ENCODE peak calls at places on chromosomes 2 and 18, in six cellular contexts. One of them, this sample, is unnamed. For H3K36me3, the result is how much of the 10 kb centered on the place peaks cover.

GRCh38 chr2:238498188-238498587 is 71.5 kb downstream of the ASB1 start:
- DNase-seq in tibial artery: peak
- DNase-seq in endothelial cell of umbilical vein: no peak
- DNase-seq in lung: no peak
- DNase-seq in left ventricle myocardium inferior: no peak
- DNase-seq in cardiac muscle cell: no peak
- DNase-seq in this sample: no peak

GRCh38 chr2:198774576-198774975 is 683.2 kb downstream of the SATB2 start:
- DNase-seq in tibial artery: no peak
- DNase-seq in endothelial cell of umbilical vein: no peak
- DNase-seq in lung: no peak
- DNase-seq in left ventricle myocardium inferior: no peak
- DNase-seq in cardiac muscle cell: no peak
- DNase-seq in this sample: peak

GRCh38 chr2:109348645-109349554 is 219.9 kb downstream of the SH3RF3 start:
- DNase-seq in tibial artery: no peak
- DNase-seq in endothelial cell of umbilical vein: peak
- DNase-seq in lung: no peak
- DNase-seq in left ventricle myocardium inferior: no peak
- DNase-seq in cardiac muscle cell: no peak
- DNase-seq in this sample: no peak

GRCh38 chr18:28995319-28995718 is 818.4 kb upstream of the CDH2 start:
- DNase-seq in tibial artery: no peak
- DNase-seq in endothelial cell of umbilical vein: peak
- DNase-seq in lung: no peak
- DNase-seq in left ventricle myocardium inferior: no peak
- DNase-seq in cardiac muscle cell: peak
- DNase-seq in this sample: no peak

GRCh38 chr18:56986829-56987228 is 160.1 kb upstream of the BOD1L2 start:
- DNase-seq in tibial artery: no peak
- DNase-seq in endothelial cell of umbilical vein: no peak
- DNase-seq in lung: no peak
- DNase-seq in left ventricle myocardium inferior: no peak
- DNase-seq in cardiac muscle cell: no peak
- DNase-seq in this sample: no peak

GRCh38 chr2:80302465-80303005 is 2.0 kb downstream of the LRRTM1 start:
- DNase-seq in tibial artery: no peak
- DNase-seq in endothelial cell of umbilical vein: no peak
- DNase-seq in lung: no peak
- DNase-seq in left ventricle myocardium inferior: no peak
- DNase-seq in cardiac muscle cell: no peak
- DNase-seq in this sample: no peak

GRCh38 chr2:25639131-25639530 is 34.2 kb downstream of the DTNB start:
- DNase-seq in tibial artery: no peak
- DNase-seq in endothelial cell of umbilical vein: peak
- DNase-seq in lung: no peak
- DNase-seq in left ventricle myocardium inferior: no peak
- DNase-seq in cardiac muscle cell: no peak
- DNase-seq in this sample: no peak

GRCh38 chr2:166675553-166675952 is 181.5 kb upstream of the SCN7A start:
- DNase-seq in tibial artery: no peak
- DNase-seq in endothelial cell of umbilical vein: no peak
- DNase-seq in lung: no peak
- DNase-seq in left ventricle myocardium inferior: no peak
- DNase-seq in cardiac muscle cell: no peak
- DNase-seq in this sample: no peak

GRCh38 chr2:18149660-18150246 is 271.3 kb downstream of the KCNS3 start:
- DNase-seq in tibial artery: no peak
- DNase-seq in endothelial cell of umbilical vein: peak
- DNase-seq in lung: no peak
- DNase-seq in left ventricle myocardium inferior: no peak
- DNase-seq in cardiac muscle cell: peak
- DNase-seq in this sample: no peak

GRCh38 chr2:196657332-196657731 is 17.8 kb downstream of the CCDC150 start:
- DNase-seq in tibial artery: no peak
- DNase-seq in endothelial cell of umbilical vein: no peak
- DNase-seq in lung: no peak
- DNase-seq in left ventricle myocardium inferior: no peak
- DNase-seq in cardiac muscle cell: no peak
- DNase-seq in this sample: no peak
- H3K36me3 ChIP-seq in tibial artery: under half
- H3K36me3 ChIP-seq in endothelial cell of umbilical vein: under half
- H3K36me3 ChIP-seq in lung: under half
- H3K36me3 ChIP-seq in left ventricle myocardium inferior: under half
- H3K36me3 ChIP-seq in cardiac muscle cell: under half
- H3K36me3 ChIP-seq in this sample: under half

GRCh38 chr2:100560431-100560830 is 2.4 kb upstream of the PDCL3 start:
- DNase-seq in tibial artery: no peak
- DNase-seq in endothelial cell of umbilical vein: no peak
- DNase-seq in lung: no peak
- DNase-seq in left ventricle myocardium inferior: no peak
- DNase-seq in cardiac muscle cell: no peak
- DNase-seq in this sample: no peak

GRCh38 chr2:100551303-100551702 is 11.5 kb upstream of the PDCL3 start:
- DNase-seq in tibial artery: no peak
- DNase-seq in endothelial cell of umbilical vein: no peak
- DNase-seq in lung: no peak
- DNase-seq in left ventricle myocardium inferior: no peak
- DNase-seq in cardiac muscle cell: no peak
- DNase-seq in this sample: no peak

DNA sequence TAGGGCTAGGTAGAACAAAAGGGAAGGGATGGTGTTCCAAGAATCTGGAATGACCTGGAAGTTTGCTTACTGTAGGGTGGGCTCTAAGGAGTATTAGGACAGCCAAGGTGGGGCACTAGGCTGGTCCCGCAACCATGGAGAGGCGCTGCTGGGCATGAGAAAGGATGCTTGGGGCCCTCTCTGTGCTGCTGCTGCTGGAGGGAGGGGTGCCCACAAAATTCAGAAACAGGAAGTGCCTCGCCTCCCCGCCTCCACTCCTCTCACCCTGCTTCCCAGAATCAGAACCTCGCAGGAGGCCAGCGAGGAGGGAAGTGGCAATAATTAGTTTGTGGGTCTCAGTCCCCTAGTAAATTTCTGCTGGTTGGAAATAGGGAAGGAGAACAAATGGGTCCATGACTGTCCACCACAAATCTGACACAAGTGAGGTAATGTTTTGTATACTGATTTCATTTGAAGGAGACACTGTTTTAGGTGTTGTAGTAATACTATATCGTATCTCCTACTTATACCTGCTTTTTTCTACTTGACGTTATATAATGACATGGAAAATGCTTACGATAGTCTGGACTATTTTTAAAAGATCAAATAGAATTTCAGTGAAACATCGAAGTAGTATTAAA is 7.9 kb upstream of the PDCL3 start:
- DNase-seq in tibial artery: no peak
- DNase-seq in endothelial cell of umbilical vein: no peak
- DNase-seq in lung: no peak
- DNase-seq in left ventricle myocardium inferior: no peak
- DNase-seq in cardiac muscle cell: no peak
- DNase-seq in this sample: no peak
- TF ChIP-seq CTCF in tibial artery: no peak
- TF ChIP-seq CTCF in endothelial cell of umbilical vein: no peak
- TF ChIP-seq CTCF in lung: no peak
- TF ChIP-seq CTCF in left ventricle myocardium inferior: no peak
- TF ChIP-seq CTCF in cardiac muscle cell: no peak
- TF ChIP-seq CTCF in this sample: no peak

DNA sequence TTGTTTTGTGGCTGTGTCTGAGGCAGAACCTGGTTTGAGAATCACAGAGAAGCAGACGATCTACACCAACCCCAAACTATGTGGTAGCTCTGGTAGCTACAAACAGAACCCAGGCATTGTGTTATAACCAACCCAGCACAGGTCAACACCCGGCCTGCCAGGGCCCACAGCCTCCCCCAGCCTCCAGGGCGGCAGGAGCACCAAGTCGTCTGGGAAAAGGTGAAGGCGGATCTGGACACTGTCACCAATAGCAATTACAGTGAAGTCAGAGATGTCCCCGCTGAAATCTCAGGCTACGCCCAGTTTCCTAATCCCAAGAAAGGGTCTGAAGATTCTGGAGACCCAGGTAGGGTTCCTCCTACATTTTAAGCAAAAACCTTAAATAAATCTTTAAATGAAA is 3.6 kb downstream of the HJURP start:
- DNase-seq in tibial artery: no peak
- DNase-seq in endothelial cell of umbilical vein: no peak
- DNase-seq in lung: no peak
- DNase-seq in left ventricle myocardium inferior: no peak
- DNase-seq in cardiac muscle cell: no peak
- DNase-seq in this sample: no peak
- H3K4me3 ChIP-seq in tibial artery: no peak
- H3K4me3 ChIP-seq in endothelial cell of umbilical vein: no peak
- H3K4me3 ChIP-seq in lung: no peak
- H3K4me3 ChIP-seq in left ventricle myocardium inferior: no peak
- H3K4me3 ChIP-seq in cardiac muscle cell: no peak
- H3K4me3 ChIP-seq in this sample: no peak

GRCh38 chr2:68171684-68172083 is 14.0 kb downstream of the PNO1 start:
- DNase-seq in tibial artery: no peak
- DNase-seq in endothelial cell of umbilical vein: no peak
- DNase-seq in lung: no peak
- DNase-seq in left ventricle myocardium inferior: no peak
- DNase-seq in cardiac muscle cell: no peak
- DNase-seq in this sample: no peak
- H3K36me3 ChIP-seq in tibial artery: half or more
- H3K36me3 ChIP-seq in endothelial cell of umbilical vein: under half
- H3K36me3 ChIP-seq in lung: under half
- H3K36me3 ChIP-seq in left ventricle myocardium inferior: under half
- H3K36me3 ChIP-seq in cardiac muscle cell: under half
- H3K36me3 ChIP-seq in this sample: under half